ENCODE peak calls at places on chromosomes 4 and X, in six cellular contexts. One of them, this sample, is unnamed.
A peak's percentile ranks its signal among the peaks of the same experiment; 100 is the strongest.

GRCh38 chr4:949656-950055 is 17.4 kb downstream of the TMEM175 start:
- DNase-seq in H1: no peak
- DNase-seq in GM12878: no peak
- DNase-seq in K562: no peak
- DNase-seq in SK-N-SH: peak; percentile 10
- DNase-seq in HepG2: no peak
- DNase-seq in this sample: no peak

GRCh38 chrX:120001787-120002186 is 58.2 kb upstream of the NKAP start:
- DNase-seq in HepG2: no peak
- DNase-seq in SK-N-SH: no peak
- DNase-seq in GM12878: no peak
- DNase-seq in H1: no peak
- DNase-seq in K562: no peak
- DNase-seq in this sample: no peak

GRCh38 chrX:54479471-54480122 is 16.4 kb downstream of the FGD1 start:
- DNase-seq in H1: no peak
- DNase-seq in SK-N-SH: no peak
- DNase-seq in GM12878: no peak
- DNase-seq in HepG2: no peak
- DNase-seq in K562: no peak
- DNase-seq in this sample: no peak

GRCh38 chr4:74314329-74314728 is 6.1 kb downstream of the EPGN start:
- DNase-seq in H1: no peak
- DNase-seq in GM12878: no peak
- DNase-seq in K562: no peak
- DNase-seq in HepG2: no peak
- DNase-seq in SK-N-SH: no peak
- DNase-seq in this sample: no peak

GRCh38 chrX:19849433-19850190 is 37.8 kb downstream of the SH3KBP1 start:
- DNase-seq in SK-N-SH: no peak
- DNase-seq in K562: no peak
- DNase-seq in H1: no peak
- DNase-seq in GM12878: peak; percentile 67
- DNase-seq in HepG2: no peak
- DNase-seq in this sample: peak; percentile 79

GRCh38 chr4:3346146-3346545 is 53.3 kb downstream of the RGS12 start:
- DNase-seq in K562: peak; percentile 73
- DNase-seq in SK-N-SH: peak; percentile 81
- DNase-seq in H1: no peak
- DNase-seq in HepG2: peak; percentile 81
- DNase-seq in GM12878: peak; percentile 30
- DNase-seq in this sample: peak; percentile 77

GRCh38 chr4:123967360-123967759 is 570.8 kb downstream of the SPRY1 start:
- DNase-seq in HepG2: no peak
- DNase-seq in GM12878: no peak
- DNase-seq in SK-N-SH: no peak
- DNase-seq in H1: no peak
- DNase-seq in K562: no peak
- DNase-seq in this sample: no peak

GRCh38 chr4:107691378-107691777 is 28.7 kb downstream of the PAPSS1 start:
- DNase-seq in SK-N-SH: no peak
- DNase-seq in HepG2: no peak
- DNase-seq in GM12878: no peak
- DNase-seq in H1: no peak
- DNase-seq in K562: no peak
- DNase-seq in this sample: no peak

GRCh38 chr4:5034206-5034605 is 14.9 kb upstream of the CYTL1 start:
- DNase-seq in SK-N-SH: no peak
- DNase-seq in K562: no peak
- DNase-seq in HepG2: no peak
- DNase-seq in H1: no peak
- DNase-seq in GM12878: no peak
- DNase-seq in this sample: no peak
- H3K27ac ChIP-seq in SK-N-SH: no peak overlapping the region
- H3K27ac ChIP-seq in K562: no peak overlapping the region
- H3K27ac ChIP-seq in HepG2: no peak overlapping the region
- H3K27ac ChIP-seq in H1: no peak overlapping the region
- H3K27ac ChIP-seq in GM12878: no peak overlapping the region
- H3K27ac ChIP-seq in this sample: no peak overlapping the region

GRCh38 chr4:112348488-112349158 is 51.5 kb downstream of the ALPK1 start:
- DNase-seq in H1: no peak
- DNase-seq in GM12878: no peak
- DNase-seq in SK-N-SH: peak; percentile 57
- DNase-seq in K562: peak; percentile 67
- DNase-seq in HepG2: peak; percentile 65
- DNase-seq in this sample: no peak
- TF ChIP-seq GABPA in H1: no peak
- TF ChIP-seq GABPA in GM12878: no peak
- TF ChIP-seq GABPA in SK-N-SH: no peak
- TF ChIP-seq GABPA in K562: no peak
- TF ChIP-seq GABPA in HepG2: no peak
- TF ChIP-seq GABPA in this sample: no peak

GRCh38 chr4:102431608-102431961 is 69.6 kb upstream of the NFKB1 start:
- DNase-seq in GM12878: no peak
- DNase-seq in HepG2: no peak
- DNase-seq in H1: no peak
- DNase-seq in SK-N-SH: no peak
- DNase-seq in K562: no peak
- DNase-seq in this sample: no peak
- H3K27ac ChIP-seq in GM12878: no peak overlapping the region
- H3K27ac ChIP-seq in HepG2: peak overlapping the region; percentile 49
- H3K27ac ChIP-seq in H1: no peak overlapping the region
- H3K27ac ChIP-seq in SK-N-SH: no peak overlapping the region
- H3K27ac ChIP-seq in K562: peak overlapping the region; percentile 71
- H3K27ac ChIP-seq in this sample: no peak overlapping the region

GRCh38 chr4:8291701-8292387 is 22.3 kb downstream of the HTRA3 start:
- DNase-seq in SK-N-SH: no peak
- DNase-seq in HepG2: no peak
- DNase-seq in GM12878: no peak
- DNase-seq in H1: no peak
- DNase-seq in K562: no peak
- DNase-seq in this sample: no peak
- TF ChIP-seq GABPA in SK-N-SH: no peak
- TF ChIP-seq GABPA in HepG2: no peak
- TF ChIP-seq GABPA in GM12878: no peak
- TF ChIP-seq GABPA in H1: no peak
- TF ChIP-seq GABPA in K562: no peak
- TF ChIP-seq GABPA in this sample: no peak

This sample was measured in HL-60.